ENCODE peak calls at places on chromosomes 12 and 14, in six cellular contexts. K, X, N, T, R and C are unnamed samples.

GRCh38 chr14:34301107-34301734 is 160.8 kb downstream of the SPTSSA start:
- DNase-seq in K (peak), R (no peak), N (no peak), T (peak), X (no peak), C (peak)

GRCh38 chr12:50749459-50749882 is 14.4 kb upstream of the ATF1 start:
- DNase-seq in N (no peak), R (no peak), X (no peak), K (peak), T (no peak), C (no peak)

GRCh38 chr14:101707285-101707842 is 54.1 kb upstream of the PPP2R5C start:
- DNase-seq in X (peak), K (peak), N (peak), R (peak), T (peak), C (no peak)

GRCh38 chr12:6613015-6613775 is 6.0 kb upstream of the CHD4 start:
- DNase-seq in X (no peak), R (peak), K (peak), T (peak), N (no peak), C (peak)

GRCh38 chr12:18591473-18591872 is 146.3 kb downstream of the PLCZ1 start:
- DNase-seq in K (no peak), R (no peak), X (no peak), T (no peak), N (no peak), C (no peak)

GRCh38 chr12:90841336-90841735 is 113.6 kb downstream of the CCER1 start:
- DNase-seq in N (no peak), X (no peak), R (no peak), K (no peak), T (no peak), C (no peak)

GRCh38 chr12:62215506-62215905 is 44.7 kb upstream of the USP15 start:
- DNase-seq in T (no peak), X (no peak), R (no peak), K (no peak), N (no peak), C (no peak)

GRCh38 chr12:124188561-124189405 is 106.1 kb upstream of the RFLNA start:
- DNase-seq in T (no peak), X (no peak), N (no peak), R (no peak), K (peak), C (no peak)

GRCh38 chr12:13342971-13343370 is 146.4 kb downstream of the EMP1 start:
- DNase-seq in N (no peak), K (peak), R (no peak), X (no peak), T (no peak), C (no peak)

GRCh38 chr14:68682166-68683103 is 110.4 kb downstream of the ZFP36L1 start:
- DNase-seq in R (peak), N (no peak), X (no peak), K (peak), T (peak), C (no peak)

GRCh38 chr12:50221228-50222008 is 54.2 kb upstream of the CERS5 start:
- DNase-seq in K (peak), T (no peak), N (no peak), R (no peak), X (no peak), C (no peak)

GRCh38 chr12:27703720-27704452 is 6.7 kb upstream of the MRPS35 start:
- DNase-seq in K (peak), R (peak), T (peak), N (peak), X (peak), C (peak)

GRCh38 chr12:52804029-52804428 is 8.1 kb upstream of the KRT3 start:
- DNase-seq in K (no peak), R (no peak), X (no peak), T (no peak), N (no peak), C (no peak)

GRCh38 chr12:2294651-2295475 is 242.1 kb downstream of the CACNA1C start:
- DNase-seq in K (peak), N (no peak), R (peak), T (no peak), X (no peak), C (no peak)

GRCh38 chr12:77685112-77685511 is 145.6 kb upstream of the NAV3 start:
- DNase-seq in R (peak), X (no peak), N (no peak), T (peak), K (peak), C (no peak)

GRCh38 chr14:30193791-30194407 is 266.3 kb upstream of the PRKD1 start:
- DNase-seq in K (peak), N (no peak), T (no peak), R (no peak), X (no peak), C (no peak)